ENCODE peak calls at places on chromosome 14, in nine cellular contexts. One of them, this sample, is unnamed.

GRCh38 chr14:55438066-55438683 is 2.2 kb downstream of the TBPL2 start:
- DNase-seq in pancreas: no peak
- DNase-seq in occipital lobe: no peak
- DNase-seq in NCI-H1092: peak; percentile 14
- DNase-seq in neural crest cell: no peak
- DNase-seq in GM13977: peak; percentile 51
- DNase-seq in NCI-H460: peak; percentile 47
- DNase-seq in activated naive CD4-positive, alpha-beta T cell treated with anti-CD3 and anti-CD28 coated beads, Interleukin-2, amount 50 U/mL, for 16 hours: no peak
- DNase-seq in H7: peak; percentile 42
- DNase-seq in this sample: peak; percentile 75

GRCh38 chr14:101598159-101598558 is 36.9 kb downstream of the DIO3 start:
- DNase-seq in pancreas: no peak
- DNase-seq in occipital lobe: no peak
- DNase-seq in NCI-H1092: no peak
- DNase-seq in neural crest cell: no peak
- DNase-seq in GM13977: no peak
- DNase-seq in NCI-H460: no peak
- DNase-seq in activated naive CD4-positive, alpha-beta T cell treated with anti-CD3 and anti-CD28 coated beads, Interleukin-2, amount 50 U/mL, for 16 hours: no peak
- DNase-seq in H7: no peak
- DNase-seq in this sample: no peak

GRCh38 chr14:73058224-73058922 is at the start of gene RBM25:
- DNase-seq in pancreas: peak; percentile 94
- DNase-seq in occipital lobe: peak; percentile 93
- DNase-seq in NCI-H1092: peak; percentile 99
- DNase-seq in neural crest cell: peak; percentile 94
- DNase-seq in GM13977: peak; percentile 95
- DNase-seq in NCI-H460: peak; percentile 99
- DNase-seq in activated naive CD4-positive, alpha-beta T cell treated with anti-CD3 and anti-CD28 coated beads, Interleukin-2, amount 50 U/mL, for 16 hours: peak; percentile 96
- DNase-seq in H7: peak; percentile 94
- DNase-seq in this sample: peak; percentile 99

GRCh38 chr14:44316647-44317432 is 190.2 kb downstream of the FSCB start:
- DNase-seq in pancreas: no peak
- DNase-seq in occipital lobe: peak; percentile 6
- DNase-seq in NCI-H1092: no peak
- DNase-seq in neural crest cell: no peak
- DNase-seq in GM13977: no peak
- DNase-seq in NCI-H460: peak; percentile 85
- DNase-seq in activated naive CD4-positive, alpha-beta T cell treated with anti-CD3 and anti-CD28 coated beads, Interleukin-2, amount 50 U/mL, for 16 hours: peak; percentile 13
- DNase-seq in H7: no peak
- DNase-seq in this sample: peak; percentile 91

GRCh38 chr14:89911018-89911919 is 43.3 kb downstream of the EFCAB11 start:
- DNase-seq in pancreas: no peak
- DNase-seq in occipital lobe: peak; percentile 23
- DNase-seq in NCI-H1092: no peak
- DNase-seq in neural crest cell: peak; percentile 3
- DNase-seq in GM13977: no peak
- DNase-seq in NCI-H460: no peak
- DNase-seq in activated naive CD4-positive, alpha-beta T cell treated with anti-CD3 and anti-CD28 coated beads, Interleukin-2, amount 50 U/mL, for 16 hours: no peak
- DNase-seq in H7: no peak
- DNase-seq in this sample: peak; percentile 30

GRCh38 chr14:52950410-52950897 is 396 bp downstream of the FERMT2 start:
- DNase-seq in pancreas: peak; percentile 65
- DNase-seq in occipital lobe: peak; percentile 10
- DNase-seq in NCI-H1092: peak; percentile 24
- DNase-seq in neural crest cell: peak; percentile 55
- DNase-seq in GM13977: peak; percentile 39
- DNase-seq in NCI-H460: peak; percentile 23
- DNase-seq in activated naive CD4-positive, alpha-beta T cell treated with anti-CD3 and anti-CD28 coated beads, Interleukin-2, amount 50 U/mL, for 16 hours: peak; percentile 18
- DNase-seq in H7: peak; percentile 83
- DNase-seq in this sample: peak; percentile 44

GRCh38 chr14:26023967-26024366 is 573.9 kb downstream of the NOVA1 start:
- DNase-seq in pancreas: no peak
- DNase-seq in occipital lobe: no peak
- DNase-seq in NCI-H1092: no peak
- DNase-seq in neural crest cell: no peak
- DNase-seq in GM13977: no peak
- DNase-seq in NCI-H460: no peak
- DNase-seq in activated naive CD4-positive, alpha-beta T cell treated with anti-CD3 and anti-CD28 coated beads, Interleukin-2, amount 50 U/mL, for 16 hours: no peak
- DNase-seq in H7: no peak
- DNase-seq in this sample: no peak

GRCh38 chr14:104443391-104444158 is 136.0 kb upstream of the C14orf180 start:
- DNase-seq in pancreas: no peak
- DNase-seq in occipital lobe: no peak
- DNase-seq in NCI-H1092: no peak
- DNase-seq in neural crest cell: no peak
- DNase-seq in GM13977: no peak
- DNase-seq in NCI-H460: no peak
- DNase-seq in activated naive CD4-positive, alpha-beta T cell treated with anti-CD3 and anti-CD28 coated beads, Interleukin-2, amount 50 U/mL, for 16 hours: peak; percentile 8
- DNase-seq in H7: peak; percentile 90
- DNase-seq in this sample: no peak

GRCh38 chr14:76352639-76353281 is 23.2 kb upstream of the ESRRB start:
- DNase-seq in pancreas: peak; percentile 62
- DNase-seq in occipital lobe: no peak
- DNase-seq in NCI-H1092: peak; percentile 27
- DNase-seq in neural crest cell: peak; percentile 92
- DNase-seq in GM13977: peak; percentile 84
- DNase-seq in NCI-H460: peak; percentile 36
- DNase-seq in activated naive CD4-positive, alpha-beta T cell treated with anti-CD3 and anti-CD28 coated beads, Interleukin-2, amount 50 U/mL, for 16 hours: peak; percentile 58
- DNase-seq in H7: peak; percentile 93
- DNase-seq in this sample: peak; percentile 53

GRCh38 chr14:93013368-93013719 is 90.4 kb downstream of the CHGA start:
- DNase-seq in pancreas: no peak
- DNase-seq in occipital lobe: no peak
- DNase-seq in NCI-H1092: no peak
- DNase-seq in neural crest cell: no peak
- DNase-seq in GM13977: peak; percentile 50
- DNase-seq in NCI-H460: no peak
- DNase-seq in activated naive CD4-positive, alpha-beta T cell treated with anti-CD3 and anti-CD28 coated beads, Interleukin-2, amount 50 U/mL, for 16 hours: no peak
- DNase-seq in H7: no peak
- DNase-seq in this sample: peak; percentile 78

GRCh38 chr14:75566321-75566720 is 12.1 kb upstream of the FLVCR2 start:
- DNase-seq in pancreas: no peak
- DNase-seq in occipital lobe: no peak
- DNase-seq in NCI-H1092: no peak
- DNase-seq in neural crest cell: no peak
- DNase-seq in GM13977: peak; percentile 39
- DNase-seq in NCI-H460: no peak
- DNase-seq in activated naive CD4-positive, alpha-beta T cell treated with anti-CD3 and anti-CD28 coated beads, Interleukin-2, amount 50 U/mL, for 16 hours: peak; percentile 90
- DNase-seq in H7: no peak
- DNase-seq in this sample: peak; percentile 14

GRCh38 chr14:54253195-54253947 is 143.4 kb upstream of the CDKN3 start:
- DNase-seq in pancreas: no peak
- DNase-seq in occipital lobe: no peak
- DNase-seq in NCI-H1092: no peak
- DNase-seq in neural crest cell: no peak
- DNase-seq in GM13977: peak; percentile 14
- DNase-seq in NCI-H460: peak; percentile 13
- DNase-seq in activated naive CD4-positive, alpha-beta T cell treated with anti-CD3 and anti-CD28 coated beads, Interleukin-2, amount 50 U/mL, for 16 hours: no peak
- DNase-seq in H7: no peak
- DNase-seq in this sample: peak; percentile 94

GRCh38 chr14:30499358-30499757 is 59.6 kb upstream of the G2E3 start:
- DNase-seq in pancreas: no peak
- DNase-seq in occipital lobe: no peak
- DNase-seq in NCI-H1092: no peak
- DNase-seq in neural crest cell: no peak
- DNase-seq in GM13977: no peak
- DNase-seq in NCI-H460: no peak
- DNase-seq in activated naive CD4-positive, alpha-beta T cell treated with anti-CD3 and anti-CD28 coated beads, Interleukin-2, amount 50 U/mL, for 16 hours: no peak
- DNase-seq in H7: no peak
- DNase-seq in this sample: no peak

GRCh38 chr14:105880616-105881015 is 354.2 kb downstream of the TMEM121 start:
- DNase-seq in pancreas: peak; percentile 7
- DNase-seq in occipital lobe: no peak
- DNase-seq in NCI-H1092: no peak
- DNase-seq in neural crest cell: no peak
- DNase-seq in GM13977: no peak
- DNase-seq in NCI-H460: no peak
- DNase-seq in activated naive CD4-positive, alpha-beta T cell treated with anti-CD3 and anti-CD28 coated beads, Interleukin-2, amount 50 U/mL, for 16 hours: peak; percentile 5
- DNase-seq in H7: no peak
- DNase-seq in this sample: no peak

GRCh38 chr14:74414380-74414779 is 11.6 kb downstream of the SYNDIG1L start:
- DNase-seq in pancreas: no peak
- DNase-seq in occipital lobe: no peak
- DNase-seq in NCI-H1092: no peak
- DNase-seq in neural crest cell: no peak
- DNase-seq in GM13977: no peak
- DNase-seq in NCI-H460: no peak
- DNase-seq in activated naive CD4-positive, alpha-beta T cell treated with anti-CD3 and anti-CD28 coated beads, Interleukin-2, amount 50 U/mL, for 16 hours: no peak
- DNase-seq in H7: peak; percentile 78
- DNase-seq in this sample: no peak

GRCh38 chr14:53879022-53879686 is 77.5 kb downstream of the BMP4 start:
- DNase-seq in pancreas: no peak
- DNase-seq in occipital lobe: no peak
- DNase-seq in NCI-H1092: no peak
- DNase-seq in neural crest cell: no peak
- DNase-seq in GM13977: no peak
- DNase-seq in NCI-H460: no peak
- DNase-seq in activated naive CD4-positive, alpha-beta T cell treated with anti-CD3 and anti-CD28 coated beads, Interleukin-2, amount 50 U/mL, for 16 hours: no peak
- DNase-seq in H7: no peak
- DNase-seq in this sample: no peak

GRCh38 chr14:22602853-22603252 is 4.8 kb downstream of the ABHD4 start:
- DNase-seq in pancreas: no peak
- DNase-seq in occipital lobe: no peak
- DNase-seq in NCI-H1092: no peak
- DNase-seq in neural crest cell: no peak
- DNase-seq in GM13977: no peak
- DNase-seq in NCI-H460: no peak
- DNase-seq in activated naive CD4-positive, alpha-beta T cell treated with anti-CD3 and anti-CD28 coated beads, Interleukin-2, amount 50 U/mL, for 16 hours: no peak
- DNase-seq in H7: no peak
- DNase-seq in this sample: peak; percentile 65

GRCh38 chr14:68253381-68253780 is 433.8 kb downstream of the RAD51B start:
- DNase-seq in pancreas: no peak
- DNase-seq in occipital lobe: no peak
- DNase-seq in NCI-H1092: no peak
- DNase-seq in neural crest cell: no peak
- DNase-seq in GM13977: no peak
- DNase-seq in NCI-H460: no peak
- DNase-seq in activated naive CD4-positive, alpha-beta T cell treated with anti-CD3 and anti-CD28 coated beads, Interleukin-2, amount 50 U/mL, for 16 hours: no peak
- DNase-seq in H7: no peak
- DNase-seq in this sample: no peak

GRCh38 chr14:79576434-79576833 is 634.9 kb downstream of the DIO2 start:
- DNase-seq in pancreas: no peak
- DNase-seq in occipital lobe: no peak
- DNase-seq in NCI-H1092: no peak
- DNase-seq in neural crest cell: no peak
- DNase-seq in GM13977: no peak
- DNase-seq in NCI-H460: no peak
- DNase-seq in activated naive CD4-positive, alpha-beta T cell treated with anti-CD3 and anti-CD28 coated beads, Interleukin-2, amount 50 U/mL, for 16 hours: no peak
- DNase-seq in H7: no peak
- DNase-seq in this sample: peak; percentile 40

GRCh38 chr14:97187916-97188315 is 390.7 kb downstream of the VRK1 start:
- DNase-seq in pancreas: no peak
- DNase-seq in occipital lobe: no peak
- DNase-seq in NCI-H1092: no peak
- DNase-seq in neural crest cell: no peak
- DNase-seq in GM13977: no peak
- DNase-seq in NCI-H460: no peak
- DNase-seq in activated naive CD4-positive, alpha-beta T cell treated with anti-CD3 and anti-CD28 coated beads, Interleukin-2, amount 50 U/mL, for 16 hours: no peak
- DNase-seq in H7: no peak
- DNase-seq in this sample: no peak